ENCODE peak calls at places on chromosomes 3 and 15, in five cellular contexts. One of them, this sample, is unnamed.

GRCh38 chr15:66461917-66462316 is 35.6 kb downstream of the SNAPC5 start:
- DNase-seq in A549: no peak
- DNase-seq in GM12891: no peak
- DNase-seq in heart left ventricle: no peak
- DNase-seq in body of pancreas: no peak
- DNase-seq in this sample: no peak

GRCh38 chr15:34701536-34701935 is 53.3 kb downstream of the GJD2 start:
- DNase-seq in A549: no peak
- DNase-seq in body of pancreas: no peak
- DNase-seq in heart left ventricle: no peak
- DNase-seq in GM12891: no peak
- DNase-seq in this sample: no peak

GRCh38 chr3:63961891-63962290 is 49.7 kb upstream of the SCAANT1 start:
- DNase-seq in A549: peak
- DNase-seq in heart left ventricle: no peak
- DNase-seq in body of pancreas: no peak
- DNase-seq in GM12891: no peak
- DNase-seq in this sample: peak

GRCh38 chr3:159418571-159419526 is 569.8 kb upstream of the IL12A start:
- DNase-seq in GM12891: no peak
- DNase-seq in A549: peak
- DNase-seq in heart left ventricle: no peak
- DNase-seq in body of pancreas: no peak
- DNase-seq in this sample: no peak

GRCh38 chr3:43413676-43414368 is 127.5 kb downstream of the SNRK start:
- DNase-seq in body of pancreas: no peak
- DNase-seq in A549: no peak
- DNase-seq in heart left ventricle: no peak
- DNase-seq in GM12891: no peak
- DNase-seq in this sample: no peak

GRCh38 chr3:72017935-72018334 is 233.0 kb upstream of the PROK2 start:
- DNase-seq in A549: no peak
- DNase-seq in body of pancreas: no peak
- DNase-seq in heart left ventricle: no peak
- DNase-seq in GM12891: no peak
- DNase-seq in this sample: peak

GRCh38 chr3:67109651-67110204 is 111.6 kb downstream of the KBTBD8 start:
- DNase-seq in GM12891: no peak
- DNase-seq in A549: peak
- DNase-seq in body of pancreas: no peak
- DNase-seq in heart left ventricle: no peak
- DNase-seq in this sample: peak

GRCh38 chr3:69353492-69353891 is 32.4 kb downstream of the FRMD4B start:
- DNase-seq in body of pancreas: no peak
- DNase-seq in A549: no peak
- DNase-seq in heart left ventricle: peak
- DNase-seq in GM12891: no peak
- DNase-seq in this sample: no peak

GRCh38 chr15:25682349-25682748 is 180.8 kb downstream of the ATP10A start:
- DNase-seq in body of pancreas: no peak
- DNase-seq in A549: no peak
- DNase-seq in heart left ventricle: no peak
- DNase-seq in GM12891: no peak
- DNase-seq in this sample: no peak

GRCh38 chr3:143536817-143537535 is 311.3 kb downstream of the SLC9A9 start:
- DNase-seq in heart left ventricle: peak
- DNase-seq in A549: no peak
- DNase-seq in body of pancreas: peak
- DNase-seq in GM12891: no peak
- DNase-seq in this sample: no peak

GRCh38 chr3:146277953-146278631 is 27.2 kb upstream of the PLSCR4 start:
- DNase-seq in GM12891: no peak
- DNase-seq in heart left ventricle: peak
- DNase-seq in body of pancreas: no peak
- DNase-seq in A549: peak
- DNase-seq in this sample: no peak

GRCh38 chr3:48428088-48428862 is 1.6 kb downstream of the PLXNB1 start:
- DNase-seq in A549: peak
- DNase-seq in heart left ventricle: no peak
- DNase-seq in GM12891: no peak
- DNase-seq in body of pancreas: peak
- DNase-seq in this sample: no peak

GRCh38 chr15:69424001-69424400 is 9.9 kb downstream of the KIF23 start:
- DNase-seq in body of pancreas: no peak
- DNase-seq in GM12891: no peak
- DNase-seq in heart left ventricle: no peak
- DNase-seq in A549: no peak
- DNase-seq in this sample: no peak

GRCh38 chr3:153003860-153004259 is 158.2 kb upstream of the RAP2B start:
- DNase-seq in heart left ventricle: no peak
- DNase-seq in A549: no peak
- DNase-seq in body of pancreas: no peak
- DNase-seq in GM12891: no peak
- DNase-seq in this sample: no peak

GRCh38 chr3:183213941-183214612 is 39.0 kb upstream of the B3GNT5 start:
- DNase-seq in heart left ventricle: no peak
- DNase-seq in A549: no peak
- DNase-seq in GM12891: no peak
- DNase-seq in body of pancreas: no peak
- DNase-seq in this sample: no peak

GRCh38 chr15:74525946-74526345 is 15.1 kb upstream of the ARID3B start:
- DNase-seq in heart left ventricle: no peak
- DNase-seq in GM12891: no peak
- DNase-seq in body of pancreas: no peak
- DNase-seq in A549: peak
- DNase-seq in this sample: no peak

GRCh38 chr3:186828340-186828739 is 14.2 kb upstream of the ADIPOQ start:
- DNase-seq in heart left ventricle: no peak
- DNase-seq in GM12891: no peak
- DNase-seq in body of pancreas: no peak
- DNase-seq in A549: no peak
- DNase-seq in this sample: no peak

GRCh38 chr3:150319900-150320299 is 88.2 kb upstream of the TSC22D2 start:
- DNase-seq in body of pancreas: no peak
- DNase-seq in A549: peak
- DNase-seq in heart left ventricle: no peak
- DNase-seq in GM12891: no peak
- DNase-seq in this sample: no peak

GRCh38 chr3:136042608-136043221 is 77.2 kb downstream of the PPP2R3A start:
- DNase-seq in A549: peak
- DNase-seq in body of pancreas: no peak
- DNase-seq in GM12891: peak
- DNase-seq in heart left ventricle: no peak
- DNase-seq in this sample: peak

GRCh38 chr3:96267577-96267976 is 546.8 kb upstream of the EPHA6 start:
- DNase-seq in body of pancreas: no peak
- DNase-seq in heart left ventricle: no peak
- DNase-seq in A549: peak
- DNase-seq in GM12891: no peak
- DNase-seq in this sample: no peak

GRCh38 chr15:67307156-67307555 is 52.6 kb downstream of the IQCH start:
- DNase-seq in A549: no peak
- DNase-seq in heart left ventricle: no peak
- DNase-seq in GM12891: no peak
- DNase-seq in body of pancreas: no peak
- DNase-seq in this sample: no peak

GRCh38 chr15:72154316-72154715 is 36.1 kb downstream of the SENP8 start:
- DNase-seq in heart left ventricle: no peak
- DNase-seq in GM12891: no peak
- DNase-seq in body of pancreas: no peak
- DNase-seq in A549: no peak
- DNase-seq in this sample: no peak

GRCh38 chr3:150890320-150890719 is 14.9 kb downstream of the MINDY4B start:
- DNase-seq in A549: no peak
- DNase-seq in GM12891: no peak
- DNase-seq in body of pancreas: no peak
- DNase-seq in heart left ventricle: no peak
- DNase-seq in this sample: no peak

DNA sequence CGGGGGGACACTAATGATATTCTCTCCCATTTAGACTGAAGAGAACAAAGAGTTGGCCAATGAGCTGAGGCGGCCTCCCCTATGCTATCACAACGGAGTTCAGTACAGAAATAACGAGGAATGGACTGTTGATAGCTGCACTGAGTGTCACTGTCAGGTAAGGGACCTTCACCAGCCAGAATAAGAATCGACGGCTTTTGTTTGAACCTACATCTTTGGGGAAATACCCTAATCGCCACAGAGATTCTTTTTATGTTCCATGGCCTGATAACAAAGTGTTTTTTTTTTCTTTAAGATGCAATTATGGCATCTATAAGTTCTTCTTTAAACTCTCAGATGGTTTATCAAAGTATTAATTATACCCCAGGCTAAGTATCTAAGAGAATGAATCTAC is 3.4 kb downstream of the THBS1 start:
- DNase-seq in body of pancreas: no peak
- DNase-seq in A549: no peak
- DNase-seq in heart left ventricle: no peak
- DNase-seq in GM12891: no peak
- DNase-seq in this sample: no peak
- TF ChIP-seq POLR2A in body of pancreas: no peak
- TF ChIP-seq POLR2A in A549: no peak
- TF ChIP-seq POLR2A in heart left ventricle: no peak
- TF ChIP-seq POLR2A in GM12891: no peak
- TF ChIP-seq POLR2A in this sample: no peak

GRCh38 chr15:77031376-77032050 is 36.6 kb downstream of the PSTPIP1 start:
- DNase-seq in body of pancreas: peak
- DNase-seq in GM12891: peak
- DNase-seq in A549: no peak
- DNase-seq in heart left ventricle: peak
- DNase-seq in this sample: no peak
- TF ChIP-seq POLR2A in body of pancreas: no peak
- TF ChIP-seq POLR2A in GM12891: no peak
- TF ChIP-seq POLR2A in A549: no peak
- TF ChIP-seq POLR2A in heart left ventricle: no peak
- TF ChIP-seq POLR2A in this sample: no peak

DNA sequence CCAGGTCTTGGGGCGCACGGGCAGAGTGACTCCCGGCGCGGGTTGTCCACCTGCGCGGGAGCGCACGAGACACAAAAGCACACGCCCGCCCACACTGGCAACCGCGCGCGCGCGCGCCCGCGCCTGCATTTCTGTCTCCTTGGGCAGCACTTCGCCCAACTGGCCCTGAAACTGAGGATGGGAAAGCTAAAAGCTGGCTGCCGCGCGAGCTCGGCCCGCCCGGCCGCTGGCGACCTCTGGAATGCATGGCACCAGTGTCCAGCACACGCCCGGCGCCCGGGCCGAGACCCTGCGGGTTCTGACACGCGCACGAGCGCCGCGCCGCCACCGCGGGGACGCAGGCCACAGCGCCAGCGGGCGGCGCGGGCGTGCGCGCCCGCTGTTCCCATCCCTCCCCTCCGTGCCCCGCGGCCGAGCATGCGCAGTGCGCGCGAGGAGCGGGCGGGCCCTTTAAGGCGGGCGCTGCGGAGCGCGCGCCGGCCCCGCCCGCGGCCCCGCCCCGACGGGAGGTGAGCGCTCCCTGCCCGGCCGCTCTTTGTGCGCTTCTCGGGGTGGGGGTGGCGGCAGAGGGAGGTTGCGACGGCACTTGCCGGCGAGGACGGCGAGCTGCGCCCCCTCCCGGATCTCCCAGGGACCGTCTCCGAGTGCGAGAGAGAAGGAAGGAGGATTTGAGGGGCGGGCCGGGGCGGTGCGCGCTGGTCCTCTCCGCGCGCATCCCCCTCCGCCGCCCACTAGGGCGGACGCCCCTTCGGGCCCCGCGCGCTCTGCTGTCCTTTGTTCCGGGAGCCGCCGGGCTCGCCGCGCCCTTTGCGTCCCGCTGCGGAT is 1.1 kb upstream of the MEX3B start:
- DNase-seq in heart left ventricle: peak
- DNase-seq in GM12891: peak
- DNase-seq in A549: peak
- DNase-seq in body of pancreas: peak
- DNase-seq in this sample: peak
- TF ChIP-seq POLR2A in heart left ventricle: no peak
- TF ChIP-seq POLR2A in GM12891: no peak
- TF ChIP-seq POLR2A in A549: peak
- TF ChIP-seq POLR2A in body of pancreas: peak
- TF ChIP-seq POLR2A in this sample: peak

GRCh38 chr15:98896802-98897732 is 110.5 kb downstream of the PGPEP1L start:
- DNase-seq in A549: peak
- DNase-seq in heart left ventricle: no peak
- DNase-seq in GM12891: no peak
- DNase-seq in body of pancreas: no peak
- DNase-seq in this sample: no peak

GRCh38 chr15:98894312-98894711 is 113.3 kb downstream of the PGPEP1L start:
- DNase-seq in body of pancreas: no peak
- DNase-seq in GM12891: no peak
- DNase-seq in A549: no peak
- DNase-seq in heart left ventricle: no peak
- DNase-seq in this sample: no peak

GRCh38 chr15:98893407-98893806 is 114.2 kb downstream of the PGPEP1L start:
- DNase-seq in GM12891: no peak
- DNase-seq in A549: peak
- DNase-seq in heart left ventricle: no peak
- DNase-seq in body of pancreas: no peak
- DNase-seq in this sample: no peak

GRCh38 chr15:98898122-98898521 is 109.5 kb downstream of the PGPEP1L start:
- DNase-seq in body of pancreas: no peak
- DNase-seq in A549: peak
- DNase-seq in heart left ventricle: no peak
- DNase-seq in GM12891: no peak
- DNase-seq in this sample: no peak

DNA sequence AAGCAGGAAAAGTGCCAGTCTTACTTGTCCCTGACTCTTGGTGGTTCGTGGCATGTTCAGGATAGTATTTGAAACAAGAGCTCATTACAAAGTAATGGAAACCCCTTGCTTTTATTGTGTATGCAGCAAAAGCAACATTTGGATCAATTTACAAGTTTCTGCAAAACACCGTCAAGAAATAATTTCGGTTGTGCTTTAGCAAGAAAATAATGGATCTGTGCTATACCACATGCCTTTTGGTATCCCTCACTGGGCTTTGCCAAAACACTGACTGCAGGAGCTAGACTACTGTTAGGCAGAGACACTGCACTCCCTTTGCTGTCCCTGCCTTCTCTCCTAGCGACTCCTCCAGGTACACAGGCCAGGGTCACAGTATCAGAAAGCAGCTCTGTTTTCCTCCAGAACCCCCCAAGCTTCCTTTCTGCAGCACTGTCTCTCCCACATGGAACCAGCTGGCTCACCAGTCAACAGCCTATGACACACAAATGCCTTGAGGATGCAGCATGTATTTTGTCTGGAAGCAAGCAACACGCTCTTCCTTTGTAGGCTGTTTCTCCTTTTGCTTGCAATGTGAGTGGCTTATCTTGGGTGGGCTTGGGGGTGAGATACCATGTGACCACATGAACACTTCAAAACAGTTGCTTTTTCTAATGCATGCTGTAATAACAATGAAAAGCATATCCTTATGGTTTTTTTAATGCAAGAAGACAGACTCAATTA is 111.4 kb downstream of the PGPEP1L start:
- DNase-seq in A549: peak
- DNase-seq in GM12891: no peak
- DNase-seq in heart left ventricle: no peak
- DNase-seq in body of pancreas: no peak
- DNase-seq in this sample: no peak
- TF ChIP-seq POLR2A in A549: no peak
- TF ChIP-seq POLR2A in GM12891: no peak
- TF ChIP-seq POLR2A in heart left ventricle: no peak
- TF ChIP-seq POLR2A in body of pancreas: no peak
- TF ChIP-seq POLR2A in this sample: no peak

GRCh38 chr15:38453971-38454686 is at the start of gene FAM98B:
- DNase-seq in GM12891: peak
- DNase-seq in heart left ventricle: peak
- DNase-seq in body of pancreas: peak
- DNase-seq in A549: peak
- DNase-seq in this sample: peak
- TF ChIP-seq POLR2A in GM12891: peak
- TF ChIP-seq POLR2A in heart left ventricle: no peak
- TF ChIP-seq POLR2A in body of pancreas: peak
- TF ChIP-seq POLR2A in A549: peak
- TF ChIP-seq POLR2A in this sample: peak